ENCODE peak calls at places on chromosomes 13 and 19, in four cellular contexts. I, J, O and Y are unnamed samples.

GRCh38 chr19:36049080-36049698 is 4.9 kb downstream of the THAP8 start:
- DNase-seq in I (no peak), J (no peak), O (no peak), Y (no peak)

GRCh38 chr13:46934749-46935148 is 37.9 kb upstream of the HTR2A start:
- DNase-seq in I (no peak), J (no peak), O (no peak), Y (no peak)

GRCh38 chr13:39037410-39037879 is 444 bp downstream of the PROSER1 start:
- DNase-seq in I (no peak), J (no peak), O (no peak), Y (no peak)

GRCh38 chr19:6278740-6279619 is 795 bp downstream of the MLLT1 start:
- DNase-seq in I (peak; percentile 20), J (no peak), O (no peak), Y (no peak)

GRCh38 chr19:40255619-40256166 is 29.2 kb upstream of the CCNP start:
- DNase-seq in I (no peak), J (no peak), O (no peak), Y (no peak)

GRCh38 chr19:29528350-29528945 is 2.7 kb downstream of the VSTM2B start:
- DNase-seq in I (peak; percentile 50), J (no peak), O (peak; percentile 25), Y (no peak)

GRCh38 chr13:33937373-33938087 is 119.6 kb downstream of the RFC3 start:
- DNase-seq in I (no peak), J (no peak), O (no peak), Y (peak; percentile 48)

GRCh38 chr19:27718262-27718661 is 1494.7 kb downstream of the UQCRFS1 start:
- DNase-seq in I (no peak), J (no peak), O (no peak), Y (no peak)

GRCh38 chr19:51186323-51186722 is 38.6 kb upstream of the CD33 start:
- DNase-seq in I (no peak), J (no peak), O (no peak), Y (no peak)

GRCh38 chr19:3805859-3806258 is 19.7 kb upstream of the MATK start:
- DNase-seq in I (no peak), J (no peak), O (no peak), Y (no peak)

GRCh38 chr19:46376241-46377153 is 29.6 kb downstream of the PPP5C start:
- DNase-seq in I (no peak), J (no peak), O (no peak), Y (no peak)

GRCh38 chr13:75123428-75123827 is 358.5 kb downstream of the TBC1D4 start:
- DNase-seq in I (no peak), J (no peak), O (no peak), Y (no peak)

GRCh38 chr13:113928701-113929627 is 44.9 kb downstream of the C13orf46 start:
- DNase-seq in I (no peak), J (peak; percentile 79), O (peak; percentile 89), Y (no peak)

GRCh38 chr19:19488041-19488874 is 27.1 kb downstream of the TSSK6 start:
- DNase-seq in I (no peak), J (no peak), O (peak; percentile 45), Y (no peak)

GRCh38 chr13:44932171-44932849 is 57.0 kb downstream of the NUFIP1 start:
- DNase-seq in I (no peak), J (no peak), O (no peak), Y (no peak)

GRCh38 chr13:76271728-76272232 is 614.4 kb downstream of the KCTD12 start:
- DNase-seq in I (no peak), J (no peak), O (no peak), Y (peak; percentile 37)

GRCh38 chr13:20359335-20359734 is 127.2 kb upstream of the GJB6 start:
- DNase-seq in I (no peak), J (no peak), O (no peak), Y (no peak)

GRCh38 chr19:1452802-1453524 is 3.0 kb downstream of the APC2 start:
- DNase-seq in I (no peak), J (no peak), O (no peak), Y (peak; percentile 57)

GRCh38 chr19:34363094-34363493 is 1.9 kb upstream of the GPI start:
- DNase-seq in I (no peak), J (no peak), O (no peak), Y (no peak)

GRCh38 chr19:4375164-4375619 is 25.2 kb downstream of the SH3GL1 start:
- DNase-seq in I (no peak), J (peak; percentile 77), O (no peak), Y (peak; percentile 62)

GRCh38 chr19:42519108-42519507 is 9.2 kb downstream of the CEACAM1 start:
- DNase-seq in I (no peak), J (no peak), O (no peak), Y (no peak)

GRCh38 chr13:113547248-113547971 is 37.1 kb upstream of the TFDP1 start:
- DNase-seq in I (no peak), J (peak; percentile 20), O (peak; percentile 55), Y (no peak)

GRCh38 chr13:108352599-108352998 is 83.1 kb downstream of the TNFSF13B start:
- DNase-seq in I (no peak), J (no peak), O (no peak), Y (no peak)

GRCh38 chr19:38204096-38204495 is 19.9 kb downstream of the DPF1 start:
- DNase-seq in I (no peak), J (no peak), O (no peak), Y (peak; percentile 25)

GRCh38 chr19:32748497-32748896 is 28.9 kb downstream of the TDRD12 start:
- DNase-seq in I (peak; percentile 38), J (no peak), O (no peak), Y (peak; percentile 28)

GRCh38 chr13:70087247-70087646 is 20.4 kb upstream of the ATXN8OS start:
- DNase-seq in I (no peak), J (no peak), O (no peak), Y (no peak)

GRCh38 chr19:13718733-13719132 is 45.6 kb upstream of the MRI1 start:
- DNase-seq in I (no peak), J (no peak), O (no peak), Y (peak; percentile 83)

GRCh38 chr19:42113641-42114348 is 18.5 kb downstream of the POU2F2 start:
- DNase-seq in I (peak; percentile 95), J (no peak), O (no peak), Y (peak; percentile 70)

GRCh38 chr13:39322836-39323585 is 280.0 kb downstream of the LHFPL6 start:
- DNase-seq in I (no peak), J (no peak), O (no peak), Y (no peak)

GRCh38 chr19:13262450-13262849 is 112.2 kb downstream of the IER2 start:
- DNase-seq in I (peak; percentile 69), J (no peak), O (no peak), Y (peak; percentile 77)

GRCh38 chr13:114146629-114147028 is 14.2 kb upstream of the RASA3 start:
- DNase-seq in I (no peak), J (no peak), O (no peak), Y (no peak)

GRCh38 chr13:91574756-91575155 is 176.3 kb downstream of the GPC5 start:
- DNase-seq in I (no peak), J (no peak), O (no peak), Y (no peak)

GRCh38 chr19:2251577-2252480 is 2.7 kb downstream of the AMH start:
- DNase-seq in I (no peak), J (no peak), O (no peak), Y (no peak)

GRCh38 chr13:72774019-72774418 is 7.7 kb downstream of the DIS3 start:
- DNase-seq in I (no peak), J (no peak), O (no peak), Y (no peak)

GRCh38 chr13:78601886-78602560 is 1.3 kb downstream of the POU4F1 start:
- DNase-seq in I (no peak), J (no peak), O (no peak), Y (no peak)
- H3K27ac ChIP-seq in I (no peak overlapping the region), J (no peak overlapping the region), O (no peak overlapping the region), Y (peak overlapping the region; percentile 84)

GRCh38 chr19:48992571-48993174 is 436 bp downstream of the GYS1 start:
- DNase-seq in I (peak; percentile 38), J (no peak), O (peak; percentile 49), Y (no peak)
- H3K4me1 ChIP-seq in I (peaks cover 21% of the 10 kb centered on the region), J (peaks cover 19% of the 10 kb centered on the region), O (peaks cover 34% of the 10 kb centered on the region), Y (peaks cover 12% of the 10 kb centered on the region)

GRCh38 chr19:53085496-53085895 is 17.7 kb downstream of the ZNF160 start:
- DNase-seq in I (no peak), J (no peak), O (no peak), Y (no peak)

GRCh38 chr19:53091855-53092254 is 11.4 kb downstream of the ZNF160 start:
- DNase-seq in I (no peak), J (no peak), O (no peak), Y (no peak)

GRCh38 chr19:53091413-53091812 is 11.8 kb downstream of the ZNF160 start:
- DNase-seq in I (no peak), J (no peak), O (no peak), Y (no peak)

GRCh38 chr19:53086949-53087348 is 16.3 kb downstream of the ZNF160 start:
- DNase-seq in I (no peak), J (no peak), O (peak; percentile 85), Y (no peak)

DNA sequence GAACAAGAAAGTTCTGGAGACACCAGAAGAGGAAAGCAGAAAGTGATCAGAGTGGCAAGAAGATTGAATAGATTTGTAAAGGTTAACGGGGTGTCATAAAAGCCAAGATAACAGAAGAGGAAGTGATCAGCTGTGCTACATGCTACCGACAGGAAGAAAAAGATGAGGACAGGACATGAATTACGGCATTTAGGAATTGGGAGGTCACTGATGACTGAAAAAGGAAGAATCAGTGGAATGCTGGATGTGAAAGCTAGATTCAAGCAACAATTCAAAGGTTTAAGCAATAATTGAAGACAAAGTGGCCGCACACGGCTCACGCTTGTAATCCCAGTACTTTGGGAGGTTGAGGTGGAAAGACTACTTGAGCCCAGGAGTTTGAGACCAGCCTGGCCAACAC is 15.1 kb downstream of the ZNF160 start:
- DNase-seq in I (no peak), J (no peak), O (no peak), Y (no peak)
- H3K36me3 ChIP-seq in I (peaks cover 88% of the 10 kb centered on the region), J (no peaks in the 10 kb centered on the region), O (peaks cover 99% of the 10 kb centered on the region), Y (peaks cover 43% of the 10 kb centered on the region)

GRCh38 chr13:60691268-60691667 is 294.2 kb downstream of the TDRD3 start:
- DNase-seq in I (no peak), J (no peak), O (no peak), Y (no peak)

GRCh38 chr13:60700994-60701393 is 304.0 kb downstream of the TDRD3 start:
- DNase-seq in I (no peak), J (no peak), O (no peak), Y (no peak)

GRCh38 chr13:60701919-60702318 is 304.9 kb downstream of the TDRD3 start:
- DNase-seq in I (no peak), J (no peak), O (no peak), Y (no peak)

GRCh38 chr13:60699636-60700035 is 302.6 kb downstream of the TDRD3 start:
- DNase-seq in I (no peak), J (no peak), O (no peak), Y (no peak)

GRCh38 chr13:60696602-60697001 is 299.6 kb downstream of the TDRD3 start:
- DNase-seq in I (no peak), J (no peak), O (no peak), Y (peak; percentile 5)
- H3K27ac ChIP-seq in I (no peak overlapping the region), J (no peak overlapping the region), O (no peak overlapping the region), Y (no peak overlapping the region)

GRCh38 chr13:51590966-51591627 is 6.8 kb downstream of the WDFY2 start:
- DNase-seq in I (no peak), J (no peak), O (peak; percentile 30), Y (peak; percentile 52)
- H3K4me1 ChIP-seq in I (no peaks in the 10 kb centered on the region), J (peaks cover 15% of the 10 kb centered on the region), O (peaks cover 23% of the 10 kb centered on the region), Y (peaks cover 26% of the 10 kb centered on the region)